ENCODE peak calls at places on chromosomes 11 and 22, in eight cellular contexts. One of them, this sample, is unnamed.

GRCh38 chr11:134739136-134739535 is 327.1 kb upstream of the B3GAT1 start:
- DNase-seq in stimulated activated CD4-positive, alpha-beta T cell treated with anti-CD3 and anti-CD28 coated beads, Interleukin-12 subunit alpha, Interleukin-12 subunit beta, amount 100 ng/mL, for 4 hours: no peak
- DNase-seq in neural progenitor cell: no peak
- DNase-seq in psoas muscle: no peak
- DNase-seq in activated CD4-positive, alpha-beta T cell treated with anti-CD3 and anti-CD28 coated beads, Interleukin-2, amount 10 ng/mL, durations not matched to agents 7 days and 5 days: no peak
- DNase-seq in stimulated activated naive B cell treated with anti-CD40 and anti-IgM and Interleukin-4, amounts not matched to agents 10 μg/mL and 1 μg/mL and 100 μg/mL, for 72 hours: no peak
- DNase-seq in occipital lobe: no peak
- DNase-seq in Right ventricle myocardium superior: no peak
- DNase-seq in this sample: no peak

GRCh38 chr11:36311926-36312592 is 16.0 kb downstream of the PRR5L start:
- DNase-seq in psoas muscle: no peak
- DNase-seq in activated CD4-positive, alpha-beta T cell treated with anti-CD3 and anti-CD28 coated beads, Interleukin-2, amount 10 ng/mL, durations not matched to agents 7 days and 5 days: no peak
- DNase-seq in occipital lobe: no peak
- DNase-seq in Right ventricle myocardium superior: no peak
- DNase-seq in stimulated activated naive B cell treated with anti-CD40 and anti-IgM and Interleukin-4, amounts not matched to agents 10 μg/mL and 1 μg/mL and 100 μg/mL, for 72 hours: no peak
- DNase-seq in neural progenitor cell: no peak
- DNase-seq in stimulated activated CD4-positive, alpha-beta T cell treated with anti-CD3 and anti-CD28 coated beads, Interleukin-12 subunit alpha, Interleukin-12 subunit beta, amount 100 ng/mL, for 4 hours: no peak
- DNase-seq in this sample: no peak

GRCh38 chr11:850777-851762 is 8.4 kb downstream of the TSPAN4 start:
- DNase-seq in occipital lobe: no peak
- DNase-seq in Right ventricle myocardium superior: no peak
- DNase-seq in activated CD4-positive, alpha-beta T cell treated with anti-CD3 and anti-CD28 coated beads, Interleukin-2, amount 10 ng/mL, durations not matched to agents 7 days and 5 days: peak; percentile 33
- DNase-seq in psoas muscle: no peak
- DNase-seq in stimulated activated CD4-positive, alpha-beta T cell treated with anti-CD3 and anti-CD28 coated beads, Interleukin-12 subunit alpha, Interleukin-12 subunit beta, amount 100 ng/mL, for 4 hours: no peak
- DNase-seq in neural progenitor cell: peak; percentile 77
- DNase-seq in stimulated activated naive B cell treated with anti-CD40 and anti-IgM and Interleukin-4, amounts not matched to agents 10 μg/mL and 1 μg/mL and 100 μg/mL, for 72 hours: no peak
- DNase-seq in this sample: no peak

GRCh38 chr11:126748097-126748756 is 252.3 kb downstream of the KIRREL3 start:
- DNase-seq in neural progenitor cell: no peak
- DNase-seq in Right ventricle myocardium superior: no peak
- DNase-seq in occipital lobe: no peak
- DNase-seq in psoas muscle: no peak
- DNase-seq in activated CD4-positive, alpha-beta T cell treated with anti-CD3 and anti-CD28 coated beads, Interleukin-2, amount 10 ng/mL, durations not matched to agents 7 days and 5 days: no peak
- DNase-seq in stimulated activated CD4-positive, alpha-beta T cell treated with anti-CD3 and anti-CD28 coated beads, Interleukin-12 subunit alpha, Interleukin-12 subunit beta, amount 100 ng/mL, for 4 hours: no peak
- DNase-seq in stimulated activated naive B cell treated with anti-CD40 and anti-IgM and Interleukin-4, amounts not matched to agents 10 μg/mL and 1 μg/mL and 100 μg/mL, for 72 hours: no peak
- DNase-seq in this sample: no peak

GRCh38 chr11:83249972-83250593 is 36.1 kb downstream of the CCDC90B start:
- DNase-seq in neural progenitor cell: peak; percentile 39
- DNase-seq in stimulated activated naive B cell treated with anti-CD40 and anti-IgM and Interleukin-4, amounts not matched to agents 10 μg/mL and 1 μg/mL and 100 μg/mL, for 72 hours: no peak
- DNase-seq in stimulated activated CD4-positive, alpha-beta T cell treated with anti-CD3 and anti-CD28 coated beads, Interleukin-12 subunit alpha, Interleukin-12 subunit beta, amount 100 ng/mL, for 4 hours: no peak
- DNase-seq in psoas muscle: no peak
- DNase-seq in occipital lobe: no peak
- DNase-seq in activated CD4-positive, alpha-beta T cell treated with anti-CD3 and anti-CD28 coated beads, Interleukin-2, amount 10 ng/mL, durations not matched to agents 7 days and 5 days: peak; percentile 40
- DNase-seq in Right ventricle myocardium superior: no peak
- DNase-seq in this sample: peak; percentile 61

GRCh38 chr11:73995731-73996130 is 13.1 kb upstream of the UCP2 start:
- DNase-seq in neural progenitor cell: no peak
- DNase-seq in stimulated activated CD4-positive, alpha-beta T cell treated with anti-CD3 and anti-CD28 coated beads, Interleukin-12 subunit alpha, Interleukin-12 subunit beta, amount 100 ng/mL, for 4 hours: no peak
- DNase-seq in activated CD4-positive, alpha-beta T cell treated with anti-CD3 and anti-CD28 coated beads, Interleukin-2, amount 10 ng/mL, durations not matched to agents 7 days and 5 days: peak; percentile 86
- DNase-seq in psoas muscle: no peak
- DNase-seq in Right ventricle myocardium superior: no peak
- DNase-seq in occipital lobe: no peak
- DNase-seq in stimulated activated naive B cell treated with anti-CD40 and anti-IgM and Interleukin-4, amounts not matched to agents 10 μg/mL and 1 μg/mL and 100 μg/mL, for 72 hours: no peak
- DNase-seq in this sample: no peak

GRCh38 chr22:49208768-49209252 is 618.9 kb downstream of the BRD1 start:
- DNase-seq in psoas muscle: no peak
- DNase-seq in activated CD4-positive, alpha-beta T cell treated with anti-CD3 and anti-CD28 coated beads, Interleukin-2, amount 10 ng/mL, durations not matched to agents 7 days and 5 days: peak; percentile 24
- DNase-seq in stimulated activated naive B cell treated with anti-CD40 and anti-IgM and Interleukin-4, amounts not matched to agents 10 μg/mL and 1 μg/mL and 100 μg/mL, for 72 hours: no peak
- DNase-seq in neural progenitor cell: peak; percentile 81
- DNase-seq in Right ventricle myocardium superior: no peak
- DNase-seq in stimulated activated CD4-positive, alpha-beta T cell treated with anti-CD3 and anti-CD28 coated beads, Interleukin-12 subunit alpha, Interleukin-12 subunit beta, amount 100 ng/mL, for 4 hours: no peak
- DNase-seq in occipital lobe: no peak
- DNase-seq in this sample: peak; percentile 30

GRCh38 chr22:42933783-42934144 is 76.7 kb upstream of the ARFGAP3 start:
- DNase-seq in occipital lobe: no peak
- DNase-seq in psoas muscle: no peak
- DNase-seq in stimulated activated CD4-positive, alpha-beta T cell treated with anti-CD3 and anti-CD28 coated beads, Interleukin-12 subunit alpha, Interleukin-12 subunit beta, amount 100 ng/mL, for 4 hours: no peak
- DNase-seq in stimulated activated naive B cell treated with anti-CD40 and anti-IgM and Interleukin-4, amounts not matched to agents 10 μg/mL and 1 μg/mL and 100 μg/mL, for 72 hours: no peak
- DNase-seq in Right ventricle myocardium superior: no peak
- DNase-seq in neural progenitor cell: no peak
- DNase-seq in activated CD4-positive, alpha-beta T cell treated with anti-CD3 and anti-CD28 coated beads, Interleukin-2, amount 10 ng/mL, durations not matched to agents 7 days and 5 days: no peak
- DNase-seq in this sample: peak; percentile 71

GRCh38 chr11:122900803-122901202 is 18.2 kb downstream of the JHY start:
- DNase-seq in stimulated activated naive B cell treated with anti-CD40 and anti-IgM and Interleukin-4, amounts not matched to agents 10 μg/mL and 1 μg/mL and 100 μg/mL, for 72 hours: no peak
- DNase-seq in occipital lobe: no peak
- DNase-seq in psoas muscle: no peak
- DNase-seq in activated CD4-positive, alpha-beta T cell treated with anti-CD3 and anti-CD28 coated beads, Interleukin-2, amount 10 ng/mL, durations not matched to agents 7 days and 5 days: no peak
- DNase-seq in neural progenitor cell: no peak
- DNase-seq in Right ventricle myocardium superior: no peak
- DNase-seq in stimulated activated CD4-positive, alpha-beta T cell treated with anti-CD3 and anti-CD28 coated beads, Interleukin-12 subunit alpha, Interleukin-12 subunit beta, amount 100 ng/mL, for 4 hours: no peak
- DNase-seq in this sample: peak; percentile 29

GRCh38 chr11:2940166-2940929 is 11.1 kb upstream of the PHLDA2 start:
- DNase-seq in Right ventricle myocardium superior: peak; percentile 78
- DNase-seq in stimulated activated naive B cell treated with anti-CD40 and anti-IgM and Interleukin-4, amounts not matched to agents 10 μg/mL and 1 μg/mL and 100 μg/mL, for 72 hours: no peak
- DNase-seq in neural progenitor cell: no peak
- DNase-seq in activated CD4-positive, alpha-beta T cell treated with anti-CD3 and anti-CD28 coated beads, Interleukin-2, amount 10 ng/mL, durations not matched to agents 7 days and 5 days: peak; percentile 56
- DNase-seq in occipital lobe: no peak
- DNase-seq in psoas muscle: peak; percentile 55
- DNase-seq in stimulated activated CD4-positive, alpha-beta T cell treated with anti-CD3 and anti-CD28 coated beads, Interleukin-12 subunit alpha, Interleukin-12 subunit beta, amount 100 ng/mL, for 4 hours: no peak
- DNase-seq in this sample: no peak

GRCh38 chr22:29152381-29153138 is 53.1 kb upstream of the EMID1 start:
- DNase-seq in Right ventricle myocardium superior: peak; percentile 64
- DNase-seq in activated CD4-positive, alpha-beta T cell treated with anti-CD3 and anti-CD28 coated beads, Interleukin-2, amount 10 ng/mL, durations not matched to agents 7 days and 5 days: no peak
- DNase-seq in neural progenitor cell: peak; percentile 55
- DNase-seq in stimulated activated naive B cell treated with anti-CD40 and anti-IgM and Interleukin-4, amounts not matched to agents 10 μg/mL and 1 μg/mL and 100 μg/mL, for 72 hours: no peak
- DNase-seq in occipital lobe: no peak
- DNase-seq in stimulated activated CD4-positive, alpha-beta T cell treated with anti-CD3 and anti-CD28 coated beads, Interleukin-12 subunit alpha, Interleukin-12 subunit beta, amount 100 ng/mL, for 4 hours: no peak
- DNase-seq in psoas muscle: no peak
- DNase-seq in this sample: no peak

GRCh38 chr11:46345881-46346484 is 1.3 kb upstream of the DGKZ start:
- DNase-seq in occipital lobe: no peak
- DNase-seq in neural progenitor cell: no peak
- DNase-seq in Right ventricle myocardium superior: no peak
- DNase-seq in stimulated activated naive B cell treated with anti-CD40 and anti-IgM and Interleukin-4, amounts not matched to agents 10 μg/mL and 1 μg/mL and 100 μg/mL, for 72 hours: no peak
- DNase-seq in activated CD4-positive, alpha-beta T cell treated with anti-CD3 and anti-CD28 coated beads, Interleukin-2, amount 10 ng/mL, durations not matched to agents 7 days and 5 days: peak; percentile 54
- DNase-seq in psoas muscle: no peak
- DNase-seq in stimulated activated CD4-positive, alpha-beta T cell treated with anti-CD3 and anti-CD28 coated beads, Interleukin-12 subunit alpha, Interleukin-12 subunit beta, amount 100 ng/mL, for 4 hours: no peak
- DNase-seq in this sample: peak; percentile 71